ENCODE peak calls at places on chromosomes 7 and 10, in four cellular contexts. R is activated T-helper 1 cell treated with Interleukin-2 at 50 U/mL for 16 hours, L is tibial artery, H is A549. N is an unnamed sample.

GRCh38 chr7:4840097-4840501 is 21.7 kb downstream of the PAPOLB start:
- DNase-seq in R (no peak), L (no peak), H (no peak), N (no peak)

GRCh38 chr7:5234852-5235831 is 45.1 kb downstream of the WIPI2 start:
- DNase-seq in R (no peak), L (no peak), H (no peak), N (peak)

GRCh38 chr7:111004297-111004901 is 86.5 kb upstream of the LRRN3 start:
- DNase-seq in R (no peak), L (no peak), H (no peak), N (no peak)

GRCh38 chr10:132443605-132443997 is 46.6 kb downstream of the PWWP2B start:
- DNase-seq in R (peak), L (no peak), H (no peak), N (peak)

GRCh38 chr7:64638822-64639221 is 27.1 kb upstream of the ZNF107 start:
- DNase-seq in R (no peak), L (no peak), H (no peak), N (no peak)

GRCh38 chr7:75735581-75736350 is 3.0 kb downstream of the HIP1 start:
- DNase-seq in R (no peak), L (no peak), H (no peak), N (no peak)

GRCh38 chr10:11871470-11871869 is 48.3 kb downstream of the PROSER2 start:
- DNase-seq in R (no peak), L (no peak), H (no peak), N (no peak)

GRCh38 chr7:49247759-49248158 is 323.4 kb downstream of the CDC14C start:
- DNase-seq in R (no peak), L (no peak), H (no peak), N (no peak)